ENCODE peak calls at places on chromosomes 4 and X, in seven cellular contexts. M is uterus, A is GM23338, Y is Caco-2, S is Peyer's patch, U is tibial artery, Z is IMR-90. D is an unnamed sample. For H3K4me1, the result is how much of the 10 kb centered on the place peaks cover.

GRCh38 chr4:91288702-91289311 is 1015.0 kb upstream of the GRID2 start:
- DNase-seq in M (no peak), A (peak), Y (no peak), S (no peak), U (no peak), Z (no peak), D (no peak)

GRCh38 chr4:2411786-2412510 is 6.5 kb downstream of the ZFYVE28 start:
- DNase-seq in M (no peak), A (no peak), Y (no peak), S (no peak), U (no peak), Z (no peak), D (no peak)

GRCh38 chr4:110033994-110034393 is 121.3 kb downstream of the EGF start:
- DNase-seq in M (no peak), A (no peak), Y (no peak), S (no peak), U (peak), Z (no peak), D (no peak)

GRCh38 chrX:79162076-79162475 is 17.6 kb downstream of the GPR174 start:
- DNase-seq in M (no peak), A (no peak), Y (no peak), S (no peak), U (no peak), Z (no peak), D (no peak)

GRCh38 chr4:150308824-150309472 is 230.7 kb downstream of the DCLK2 start:
- DNase-seq in M (no peak), A (no peak), Y (no peak), S (no peak), U (no peak), Z (peak), D (no peak)

GRCh38 chr4:53905281-53905934 is 159.0 kb downstream of the CHIC2 start:
- DNase-seq in M (no peak), A (no peak), Y (no peak), S (no peak), U (no peak), Z (peak), D (no peak)

GRCh38 chr4:113547487-113548042 is 214.0 kb downstream of the CAMK2D start:
- DNase-seq in M (peak), A (peak), Y (peak), S (peak), U (peak), Z (peak), D (peak)

GRCh38 chr4:18397681-18398080 is 376.1 kb upstream of the LCORL start:
- DNase-seq in M (no peak), A (peak), Y (no peak), S (no peak), U (no peak), Z (no peak), D (no peak)

GRCh38 chrX:78652971-78653822 is 5.9 kb downstream of the RTL3 start:
- DNase-seq in M (no peak), A (no peak), Y (no peak), S (no peak), U (no peak), Z (peak), D (no peak)

GRCh38 chrX:30147996-30148643 is 67.2 kb upstream of the MAGEB2 start:
- DNase-seq in M (no peak), A (no peak), Y (no peak), S (no peak), U (no peak), Z (no peak), D (no peak)

GRCh38 chr4:107831140-107831539 is 6.4 kb downstream of the SGMS2 start:
- DNase-seq in M (no peak), A (no peak), Y (no peak), S (no peak), U (no peak), Z (no peak), D (no peak)

GRCh38 chr4:31088600-31089230 is 368.5 kb downstream of the PCDH7 start:
- DNase-seq in M (no peak), A (no peak), Y (peak), S (no peak), U (no peak), Z (peak), D (no peak)

DNA sequence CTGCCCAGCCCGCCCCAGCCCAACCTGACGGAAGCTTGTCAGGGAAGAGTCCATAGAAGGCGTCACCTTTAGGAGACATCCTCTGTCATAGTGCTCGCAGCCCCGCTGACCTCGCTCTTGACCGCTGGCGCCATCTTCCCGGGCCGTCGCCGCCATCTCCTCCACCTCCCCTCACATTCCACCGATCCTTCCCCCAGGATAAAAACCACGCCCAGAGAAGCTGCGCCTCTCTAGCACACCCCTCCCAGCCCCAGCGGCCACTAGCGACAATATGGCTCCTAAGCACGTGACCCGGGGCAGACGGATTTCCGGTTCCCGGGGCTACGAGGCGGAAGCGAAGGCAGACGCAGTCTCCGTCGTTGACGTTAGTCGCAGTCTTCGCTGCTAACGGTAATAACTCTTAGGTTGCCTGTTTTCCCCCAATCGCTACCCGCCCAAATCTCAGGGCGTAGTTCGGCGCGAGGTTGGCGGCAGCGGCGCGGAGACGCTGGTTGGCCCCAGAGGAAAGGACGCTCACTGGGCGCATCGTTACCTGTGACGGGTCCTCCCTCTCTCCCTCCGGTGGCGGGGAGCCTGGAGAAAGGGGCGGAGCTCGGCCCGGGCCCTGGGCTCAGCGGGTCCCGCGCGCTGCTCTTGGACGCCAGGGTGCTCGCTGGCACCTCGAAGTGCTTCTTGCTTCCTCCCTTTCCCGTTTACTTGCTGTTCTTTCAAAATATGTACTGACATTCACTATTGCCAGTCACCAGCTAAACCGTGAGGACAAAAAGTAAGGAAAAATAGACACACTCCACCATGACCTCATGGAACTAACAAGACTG is at the start of the genes RCHY1 and THAP6:
- DNase-seq in M (peak), A (peak), Y (peak), S (peak), U (peak), Z (peak), D (peak)
- TF ChIP-seq CTCF in M (no peak), A (peak), Y (no peak), S (no peak), U (peak), Z (no peak), D (no peak)

GRCh38 chrX:40167240-40168182 is 69.8 kb upstream of the BCOR start:
- DNase-seq in M (peak), A (peak), Y (no peak), S (no peak), U (no peak), Z (no peak), D (no peak)
- H3K4me3 ChIP-seq in M (peak), A (peak), Y (peak), S (peak), U (peak), Z (no peak), D (peak)

GRCh38 chrX:129777218-129777768 is 2.5 kb upstream of the SASH3 start:
- DNase-seq in M (no peak), A (no peak), Y (no peak), S (peak), U (peak), Z (no peak), D (peak)
- H3K4me1 ChIP-seq in M (under half), A (under half), Y (under half), S (under half), U (under half), Z (under half), D (under half)

DNA sequence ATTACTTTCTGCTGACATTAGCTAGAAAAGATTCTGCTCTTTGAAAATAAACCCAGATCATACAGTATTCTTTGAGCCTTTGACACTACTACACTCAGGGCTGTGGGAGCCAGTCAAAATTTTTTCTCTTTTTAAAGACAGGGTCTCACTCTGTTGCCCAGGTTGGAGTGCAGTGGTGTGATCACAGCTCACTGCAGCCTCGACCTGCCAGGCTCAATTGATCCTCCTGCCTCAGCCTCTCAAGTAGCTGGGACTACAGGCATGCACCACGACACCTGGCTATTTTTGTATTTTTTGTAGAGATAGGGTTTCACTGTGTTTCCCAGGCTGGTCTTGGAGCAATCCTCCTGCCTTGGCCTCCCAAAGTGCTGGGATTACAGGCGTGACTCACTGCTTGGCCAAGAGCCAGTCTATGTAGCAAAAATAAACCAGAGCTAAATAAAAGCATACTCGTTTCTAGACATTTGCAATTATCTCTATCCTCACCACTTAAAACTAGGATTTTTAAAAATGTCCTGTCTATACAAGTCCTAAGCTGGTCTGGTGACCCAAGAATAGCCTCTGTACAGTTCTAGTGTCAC is 43.2 kb downstream of the AKAP4 start:
- DNase-seq in M (peak), A (no peak), Y (no peak), S (peak), U (peak), Z (no peak), D (no peak)
- TF ChIP-seq CTCF in M (no peak), A (no peak), Y (no peak), S (no peak), U (no peak), Z (no peak), D (no peak)

GRCh38 chrX:140713174-140713539 is 3.6 kb downstream of the LINC00632 start:
- DNase-seq in M (no peak), A (no peak), Y (no peak), S (no peak), U (no peak), Z (no peak), D (no peak)
- H3K4me3 ChIP-seq in M (no peak), A (no peak), Y (no peak), S (no peak), U (peak), Z (peak), D (peak)

GRCh38 chr4:26217429-26217828 is 103.4 kb upstream of the RBPJ start:
- DNase-seq in M (no peak), A (no peak), Y (no peak), S (no peak), U (no peak), Z (no peak), D (no peak)

GRCh38 chr4:26217961-26218676 is 102.7 kb upstream of the RBPJ start:
- DNase-seq in M (no peak), A (no peak), Y (no peak), S (no peak), U (peak), Z (no peak), D (no peak)

GRCh38 chr4:26220704-26221103 is 100.1 kb upstream of the RBPJ start:
- DNase-seq in M (no peak), A (no peak), Y (no peak), S (no peak), U (no peak), Z (peak), D (no peak)

GRCh38 chr4:26218677-26219181 is 102.1 kb upstream of the RBPJ start:
- DNase-seq in M (no peak), A (no peak), Y (no peak), S (no peak), U (no peak), Z (no peak), D (no peak)

GRCh38 chr4:26219206-26219605 is 101.6 kb upstream of the RBPJ start:
- DNase-seq in M (no peak), A (no peak), Y (no peak), S (no peak), U (no peak), Z (no peak), D (no peak)
- H3K4me1 ChIP-seq in M (under half), A (under half), Y (under half), S (under half), U (under half), Z (under half), D (under half)

D was measured in left ventricle myocardium inferior.